ENCODE peak calls at places on chromosomes 16 and 17, in seven cellular contexts. C is vagina; A is neuronal stem cell; P is CD4-positive, CD25-positive, alpha-beta regulatory T cell; R is CD8-positive, alpha-beta memory T cell; Y is ascending aorta; E is heart right ventricle. D is an unnamed sample.

GRCh38 chr16:73142995-73143394 is 95.1 kb upstream of the ZFHX3 start:
- DNase-seq in E (no peak), A (no peak), C (no peak), P (no peak), Y (no peak), R (no peak), D (no peak)

GRCh38 chr17:43033947-43034622 is 9.1 kb downstream of the RND2 start:
- DNase-seq in R (no peak), E (no peak), Y (no peak), A (peak), P (no peak), C (no peak), D (no peak)

GRCh38 chr17:19566176-19566575 is 32.5 kb downstream of the SLC47A1 start:
- DNase-seq in A (no peak), E (no peak), Y (no peak), C (no peak), R (no peak), P (no peak), D (no peak)

GRCh38 chr17:78241277-78242023 is 10.0 kb downstream of the TMEM235 start:
- DNase-seq in P (no peak), A (no peak), C (no peak), R (no peak), Y (no peak), E (no peak), D (no peak)

GRCh38 chr17:82876602-82877391 is 37.0 kb upstream of the ZNF750 start:
- DNase-seq in E (peak), A (no peak), R (no peak), P (no peak), C (no peak), Y (peak), D (peak)

GRCh38 chr17:49260011-49260921 is 29.7 kb upstream of the PHOSPHO1 start:
- DNase-seq in P (peak), C (no peak), Y (peak), E (peak), R (peak), A (peak), D (peak)

GRCh38 chr17:31573047-31573446 is 181.6 kb downstream of the RAB11FIP4 start:
- DNase-seq in R (no peak), Y (no peak), E (no peak), C (no peak), A (no peak), P (no peak), D (no peak)

GRCh38 chr16:12546918-12547607 is 256.6 kb downstream of the CPPED1 start:
- DNase-seq in E (no peak), R (no peak), P (no peak), C (no peak), Y (no peak), A (no peak), D (no peak)

GRCh38 chr17:2102931-2103398 is 48.1 kb downstream of the HIC1 start:
- DNase-seq in A (no peak), R (no peak), C (no peak), P (no peak), Y (no peak), E (no peak), D (no peak)

GRCh38 chr16:10851512-10851911 is 25.5 kb upstream of the CIITA start:
- DNase-seq in A (no peak), Y (no peak), E (no peak), P (no peak), R (no peak), C (no peak), D (no peak)

GRCh38 chr17:17793378-17794214 is 43.2 kb downstream of the SREBF1 start:
- DNase-seq in A (no peak), R (no peak), E (peak), C (no peak), P (no peak), Y (no peak), D (no peak)

GRCh38 chr17:15418781-15419180 is 48.6 kb downstream of the CDRT4 start:
- DNase-seq in Y (no peak), A (no peak), E (no peak), R (no peak), P (no peak), C (no peak), D (no peak)

GRCh38 chr17:34650361-34650760 is 71.0 kb downstream of the TMEM132E start:
- DNase-seq in R (no peak), Y (no peak), E (no peak), P (no peak), C (no peak), A (no peak), D (no peak)

GRCh38 chr16:48350716-48351115 is 34.5 kb downstream of the SIAH1 start:
- DNase-seq in E (no peak), R (no peak), A (no peak), P (no peak), Y (no peak), C (no peak), D (no peak)

GRCh38 chr17:4598776-4599504 is 14.6 kb downstream of the SMTNL2 start:
- DNase-seq in Y (no peak), P (no peak), R (no peak), E (peak), C (no peak), A (no peak), D (peak)

GRCh38 chr16:65547799-65548446 is 426.1 kb upstream of the CDH11 start:
- DNase-seq in R (no peak), P (no peak), A (peak), E (no peak), Y (no peak), C (no peak), D (no peak)

GRCh38 chr17:27415090-27415795 is 41.0 kb upstream of the KSR1 start:
- DNase-seq in R (no peak), P (no peak), A (no peak), Y (no peak), C (no peak), E (no peak), D (no peak)

GRCh38 chr16:9124908-9125584 is 33.6 kb downstream of the HAPSTR1 start:
- DNase-seq in R (no peak), P (no peak), C (no peak), E (no peak), Y (no peak), A (no peak), D (peak)

GRCh38 chr16:46826618-46827017 is 4.4 kb downstream of the C16orf87 start:
- DNase-seq in A (no peak), R (no peak), Y (no peak), C (no peak), P (no peak), E (no peak), D (no peak)

GRCh38 chr17:12985431-12986285 is 32.2 kb downstream of the ELAC2 start:
- DNase-seq in P (no peak), E (no peak), Y (no peak), R (no peak), C (no peak), A (no peak), D (no peak)

GRCh38 chr17:63701477-63702222 is 1.7 kb upstream of the LIMD2 start:
- DNase-seq in Y (no peak), C (no peak), E (peak), R (peak), P (peak), A (no peak), D (no peak)

GRCh38 chr17:50211249-50212120 is 10.1 kb upstream of the COL1A1 start:
- DNase-seq in A (no peak), P (no peak), R (no peak), Y (no peak), E (no peak), C (no peak), D (no peak)

GRCh38 chr16:3113765-3114479 is 1.5 kb downstream of the ZNF205 start:
- DNase-seq in P (no peak), C (no peak), E (no peak), Y (no peak), R (no peak), A (no peak), D (no peak)

GRCh38 chr16:65117701-65118448 is 4.0 kb downstream of the CDH11 start:
- DNase-seq in A (peak), R (no peak), C (no peak), P (no peak), Y (no peak), E (peak), D (peak)

GRCh38 chr16:15996432-15997109 is 47.2 kb downstream of the ABCC1 start:
- DNase-seq in A (no peak), E (peak), C (no peak), P (no peak), R (no peak), Y (no peak), D (peak)

GRCh38 chr17:40499551-40500189 is 1.8 kb downstream of the TNS4 start:
- DNase-seq in P (no peak), E (peak), R (no peak), C (no peak), A (no peak), Y (peak), D (peak)

GRCh38 chr17:66405836-66406679 is 103.6 kb downstream of the PRKCA start:
- DNase-seq in R (no peak), Y (no peak), A (no peak), C (no peak), P (no peak), E (no peak), D (no peak)

GRCh38 chr16:67563708-67564468 is 1.6 kb downstream of the CTCF start:
- DNase-seq in R (no peak), E (no peak), P (no peak), C (no peak), Y (peak), A (no peak), D (peak)

GRCh38 chr17:47949951-47950350 is 7.7 kb downstream of the PRR15L start:
- DNase-seq in C (no peak), P (no peak), Y (no peak), E (no peak), R (peak), A (no peak), D (no peak)

GRCh38 chr16:66617728-66618127 is 13.2 kb downstream of the CMTM3 start:
- DNase-seq in E (no peak), A (no peak), R (no peak), C (no peak), P (no peak), Y (no peak), D (no peak)

GRCh38 chr17:49976828-49977202 is 7.8 kb downstream of the DLX4 start:
- DNase-seq in A (no peak), E (no peak), C (no peak), P (no peak), R (no peak), Y (no peak), D (no peak)

GRCh38 chr17:36500745-36501225 is 14.3 kb downstream of the ZNHIT3 start:
- DNase-seq in P (no peak), Y (no peak), E (no peak), A (no peak), C (no peak), R (no peak), D (no peak)

GRCh38 chr17:55266051-55266957 is 1.5 kb downstream of the HLF start:
- DNase-seq in P (peak), R (no peak), A (no peak), Y (no peak), C (no peak), E (no peak), D (no peak)

GRCh38 chr17:491086-492014 is 138.7 kb upstream of the RPH3AL start:
- DNase-seq in P (peak), C (no peak), A (peak), E (peak), R (peak), Y (no peak), D (peak)

GRCh38 chr17:43949777-43950176 is 4.0 kb downstream of the PYY start:
- DNase-seq in A (no peak), R (no peak), E (no peak), P (no peak), Y (no peak), C (no peak), D (no peak)

GRCh38 chr16:31200821-31201510 is 1.6 kb downstream of the PYCARD start:
- DNase-seq in R (peak), E (no peak), Y (no peak), P (no peak), A (no peak), C (no peak), D (no peak)
- H3K27ac ChIP-seq in R (no peak), E (no peak), Y (no peak), P (no peak), A (no peak), C (peak), D (no peak)

GRCh38 chr16:81651758-81652718 is 127.1 kb upstream of the PLCG2 start:
- DNase-seq in C (no peak), R (no peak), P (no peak), Y (no peak), A (no peak), E (no peak), D (no peak)
- H3K27ac ChIP-seq in C (peak), R (peak), P (no peak), Y (no peak), A (no peak), E (no peak), D (no peak)

DNA sequence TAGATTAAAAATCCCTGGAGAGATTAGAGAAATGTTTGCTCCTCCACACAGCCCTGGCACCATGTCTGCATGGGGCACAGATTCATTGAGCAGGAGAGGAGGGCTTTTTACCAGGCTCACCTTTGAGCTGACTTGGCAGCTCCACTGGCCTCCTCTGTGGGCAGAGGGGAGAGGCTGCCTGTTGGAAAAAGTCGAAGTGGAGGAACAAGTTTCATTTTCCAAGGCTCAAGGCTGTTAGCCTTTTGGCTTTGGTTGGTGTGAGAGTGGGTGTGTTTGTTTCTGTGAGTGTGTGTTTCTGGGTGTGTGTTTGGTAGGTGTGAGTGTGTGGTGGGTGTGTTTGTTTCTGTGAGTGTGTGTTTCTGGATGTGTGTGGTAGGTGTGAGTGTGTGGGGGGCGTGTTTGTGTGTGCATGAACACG is 5.6 kb downstream of the TMEM238L start:
- DNase-seq in A (no peak), E (no peak), C (no peak), Y (no peak), P (no peak), R (no peak), D (no peak)
- H3K27ac ChIP-seq in A (no peak), E (no peak), C (no peak), Y (no peak), P (no peak), R (no peak), D (no peak)

GRCh38 chr17:28726912-28727726 is 1.1 kb upstream of the TLCD1 start:
- DNase-seq in A (peak), Y (peak), P (peak), E (peak), C (no peak), R (peak), D (peak)
- H3K27ac ChIP-seq in A (peak), Y (peak), P (peak), E (no peak), C (peak), R (peak), D (peak)